ENCODE peak calls at places on chromosomes 11 and 22, in five cellular contexts. N is nucleus accumbens, Q is small intestine, J is cardiac fibroblast, A is stomach. I is an unnamed sample.
A peak's percentile ranks its signal among the peaks of the same experiment; 100 is the strongest.

GRCh38 chr22:40261783-40262182 is 84.1 kb downstream of the TNRC6B start:
- DNase-seq in Q (no peak), A (no peak), N (peak; percentile 7), J (no peak), I (no peak)

GRCh38 chr11:66335531-66336233 is 552 bp downstream of the RIN1 start:
- DNase-seq in Q (no peak), A (no peak), J (peak; percentile 66), N (no peak), I (peak; percentile 53)

GRCh38 chr11:27698872-27699241 is 1.4 kb downstream of the BDNF start:
- DNase-seq in N (peak; percentile 48), A (peak; percentile 74), J (peak; percentile 94), Q (peak; percentile 62), I (peak; percentile 65)

GRCh38 chr11:74849525-74850391 is 99.1 kb downstream of the XRRA1 start:
- DNase-seq in A (no peak), N (no peak), Q (no peak), J (peak; percentile 89), I (no peak)

GRCh38 chr22:40156001-40156516 is 21.7 kb upstream of the TNRC6B start:
- DNase-seq in N (no peak), Q (peak; percentile 85), A (peak; percentile 81), J (peak; percentile 47), I (peak; percentile 75)

GRCh38 chr11:118902336-118903203 is 18.9 kb downstream of the CXCR5 start:
- DNase-seq in J (no peak), Q (no peak), N (no peak), A (no peak), I (no peak)

GRCh38 chr22:32622004-32622761 is 147.6 kb downstream of the FBXO7 start:
- DNase-seq in J (peak; percentile 13), N (no peak), Q (no peak), A (no peak), I (no peak)

GRCh38 chr11:118105657-118106305 is 19.0 kb upstream of the SMIM35 start:
- DNase-seq in J (no peak), N (no peak), Q (no peak), A (no peak), I (no peak)

GRCh38 chr11:127651888-127652221 is 651.3 kb upstream of the KIRREL3 start:
- DNase-seq in J (peak; percentile 22), N (no peak), A (no peak), Q (no peak), I (no peak)

GRCh38 chr11:104259121-104259610 is 95.2 kb upstream of the PDGFD start:
- DNase-seq in A (no peak), Q (no peak), N (no peak), J (no peak), I (no peak)

GRCh38 chr11:33942954-33943353 is 51.1 kb upstream of the LMO2 start:
- DNase-seq in N (peak; percentile 9), J (peak; percentile 93), Q (no peak), A (no peak), I (no peak)